ENCODE peak calls at places on chromosomes 6 and 20, in eight cellular contexts. Z is A549, S is heart right ventricle, M is SK-N-SH, O is RWPE1, P is kidney, N is lung, G is left ventricle myocardium inferior. J is an unnamed sample.

GRCh38 chr20:57779401-57780003 is 69.7 kb upstream of the PMEPA1 start:
- DNase-seq in Z (no peak), S (no peak), M (no peak), O (no peak), P (no peak), N (no peak), G (no peak), J (peak)

GRCh38 chr20:63406617-63407245 is 45.6 kb upstream of the CHRNA4 start:
- DNase-seq in Z (no peak), S (no peak), M (no peak), O (no peak), P (no peak), N (no peak), G (no peak), J (no peak)

GRCh38 chr20:35511814-35512420 is 17.5 kb downstream of the C20orf173 start:
- DNase-seq in Z (peak), S (no peak), M (peak), O (peak), P (no peak), N (no peak), G (no peak), J (no peak)

GRCh38 chr20:10115021-10115420 is 80.2 kb downstream of the ANKEF1 start:
- DNase-seq in Z (no peak), S (no peak), M (no peak), O (no peak), P (no peak), N (no peak), G (no peak), J (no peak)

GRCh38 chr6:3361312-3362037 is 95.4 kb downstream of the SLC22A23 start:
- DNase-seq in Z (no peak), S (no peak), M (no peak), O (no peak), P (no peak), N (no peak), G (no peak), J (no peak)

GRCh38 chr20:19799325-19799724 is 41.3 kb downstream of the RIN2 start:
- DNase-seq in Z (no peak), S (no peak), M (no peak), O (no peak), P (no peak), N (no peak), G (no peak), J (no peak)

GRCh38 chr6:23533954-23534725 is 591.9 kb upstream of the NRSN1 start:
- DNase-seq in Z (no peak), S (no peak), M (no peak), O (peak), P (no peak), N (no peak), G (no peak), J (no peak)

GRCh38 chr6:131027326-131027725 is 35.7 kb downstream of the EPB41L2 start:
- DNase-seq in Z (no peak), S (no peak), M (no peak), O (no peak), P (no peak), N (no peak), G (no peak), J (no peak)

GRCh38 chr6:52420668-52421358 is 671 bp downstream of the EFHC1 start:
- DNase-seq in Z (no peak), S (no peak), M (peak), O (peak), P (no peak), N (no peak), G (no peak), J (no peak)

GRCh38 chr6:104613416-104614001 is 246.2 kb downstream of the HACE1 start:
- DNase-seq in Z (no peak), S (no peak), M (no peak), O (no peak), P (no peak), N (no peak), G (no peak), J (no peak)

GRCh38 chr20:62197801-62198200 is 15.0 kb downstream of the MTG2 start:
- DNase-seq in Z (no peak), S (no peak), M (no peak), O (no peak), P (peak), N (no peak), G (no peak), J (no peak)

GRCh38 chr20:39468703-39469102 is 506.6 kb downstream of the DHX35 start:
- DNase-seq in Z (no peak), S (no peak), M (no peak), O (no peak), P (no peak), N (no peak), G (no peak), J (no peak)

GRCh38 chr6:56749632-56750151 is 107.0 kb upstream of the DST start:
- DNase-seq in Z (peak), S (no peak), M (no peak), O (peak), P (no peak), N (no peak), G (no peak), J (peak)

GRCh38 chr20:62010551-62011402 is 54.9 kb downstream of the TAF4 start:
- DNase-seq in Z (peak), S (peak), M (peak), O (peak), P (peak), N (peak), G (peak), J (no peak)

GRCh38 chr20:1894951-1895673 is at the start of gene SIRPA:
- DNase-seq in Z (peak), S (peak), M (peak), O (peak), P (peak), N (peak), G (peak), J (no peak)

GRCh38 chr20:35468671-35469334 is 13.4 kb downstream of the CEP250 start:
- DNase-seq in Z (no peak), S (no peak), M (no peak), O (no peak), P (no peak), N (no peak), G (no peak), J (no peak)

GRCh38 chr6:56644366-56644765 is 1.7 kb upstream of the DST start:
- DNase-seq in Z (no peak), S (no peak), M (no peak), O (no peak), P (no peak), N (no peak), G (no peak), J (no peak)

GRCh38 chr20:32626859-32627636 is 41.9 kb upstream of the NOL4L start:
- DNase-seq in Z (no peak), S (no peak), M (peak), O (no peak), P (no peak), N (no peak), G (no peak), J (no peak)

GRCh38 chr20:46132705-46133120 is 14.6 kb downstream of the CD40 start:
- DNase-seq in Z (peak), S (peak), M (peak), O (peak), P (peak), N (peak), G (peak), J (no peak)

GRCh38 chr6:20013485-20013884 is 176.3 kb downstream of the ID4 start:
- DNase-seq in Z (no peak), S (no peak), M (no peak), O (no peak), P (no peak), N (no peak), G (no peak), J (no peak)

GRCh38 chr20:37096415-37097039 is 730 bp upstream of the RBL1 start:
- DNase-seq in Z (no peak), S (no peak), M (no peak), O (no peak), P (no peak), N (no peak), G (no peak), J (no peak)
- H3K27ac ChIP-seq in Z (peak), S (no peak), M (peak), O (peak), P (no peak), N (no peak), G (peak), J (no peak)

GRCh38 chr6:132511159-132511835 is 1.6 kb downstream of the STX7 start:
- DNase-seq in Z (no peak), S (no peak), M (no peak), O (no peak), P (no peak), N (no peak), G (no peak), J (no peak)

GRCh38 chr6:132513821-132514545 is 1.1 kb upstream of the STX7 start:
- DNase-seq in Z (no peak), S (no peak), M (no peak), O (no peak), P (no peak), N (no peak), G (no peak), J (no peak)

GRCh38 chr6:132511836-132512230 is 1.1 kb downstream of the STX7 start:
- DNase-seq in Z (no peak), S (no peak), M (no peak), O (no peak), P (no peak), N (no peak), G (no peak), J (no peak)

GRCh38 chr6:132512638-132513632 is at the start of gene STX7:
- DNase-seq in Z (peak), S (peak), M (peak), O (peak), P (peak), N (peak), G (peak), J (peak)

DNA sequence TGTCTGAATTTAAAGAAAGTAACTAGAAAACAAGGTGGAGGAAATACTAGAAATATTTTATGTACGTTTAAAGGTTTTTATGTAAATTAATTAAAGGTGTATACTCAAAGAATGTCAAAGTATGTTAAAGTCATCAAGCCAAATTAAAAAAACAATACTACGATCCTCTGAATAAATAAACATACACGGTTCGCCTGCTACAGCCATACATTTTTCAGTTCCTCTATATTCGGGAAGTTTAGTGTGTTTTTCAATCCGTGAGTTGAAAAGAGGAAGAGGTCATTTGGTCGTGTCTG is 626 bp downstream of the STX7 start:
- DNase-seq in Z (no peak), S (no peak), M (no peak), O (no peak), P (no peak), N (no peak), G (no peak), J (no peak)
- H3K27ac ChIP-seq in Z (peak), S (peak), M (peak), O (peak), P (peak), N (peak), G (peak), J (peak)

DNA sequence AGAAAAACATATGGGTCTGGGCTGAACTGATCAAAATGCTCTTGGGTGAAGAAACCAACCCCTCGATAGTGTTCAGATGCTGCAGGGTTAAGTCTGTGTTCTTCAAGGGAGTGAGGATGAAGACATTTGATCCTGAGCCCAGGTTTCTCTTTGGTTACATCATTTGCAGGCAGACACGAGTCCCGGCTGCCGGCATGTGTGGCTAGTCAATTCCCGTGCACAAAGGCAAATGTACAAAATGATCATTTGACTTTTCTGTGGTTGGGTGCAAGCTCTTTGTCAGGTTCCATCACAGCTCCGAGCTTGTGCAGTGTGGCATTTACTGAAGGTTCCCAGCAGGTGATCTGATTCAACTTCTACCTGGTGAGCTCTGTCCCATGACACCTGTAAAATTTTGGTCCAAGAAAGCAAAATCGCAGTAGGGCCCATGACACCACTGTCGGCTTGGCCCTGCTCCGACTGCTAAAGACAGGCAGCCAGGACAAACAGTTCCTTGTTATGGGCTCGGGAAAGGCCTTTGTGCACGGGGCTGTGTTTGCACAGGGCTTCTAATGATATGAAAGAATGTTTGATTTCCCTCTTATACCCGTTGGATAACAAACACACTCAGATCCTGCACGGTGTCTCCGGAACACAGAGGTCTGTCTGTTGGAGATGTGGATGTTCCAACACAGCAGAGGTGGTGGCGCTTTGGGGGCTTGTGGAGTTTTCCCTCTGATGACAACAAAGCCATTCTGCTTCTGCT is 46.9 kb downstream of the GJA10 start:
- DNase-seq in Z (no peak), S (no peak), M (no peak), O (no peak), P (no peak), N (peak), G (no peak), J (no peak)
- H3K27ac ChIP-seq in Z (peak), S (no peak), M (no peak), O (peak), P (no peak), N (no peak), G (no peak), J (no peak)

GRCh38 chr20:47484303-47484702 is 17.4 kb upstream of the NCOA3 start:
- DNase-seq in Z (no peak), S (no peak), M (no peak), O (no peak), P (no peak), N (no peak), G (no peak), J (no peak)
- H3K27ac ChIP-seq in Z (no peak), S (no peak), M (no peak), O (no peak), P (no peak), N (no peak), G (no peak), J (no peak)

GRCh38 chr6:93787841-93788240 is 368.5 kb upstream of the EPHA7 start:
- DNase-seq in Z (no peak), S (no peak), M (no peak), O (no peak), P (no peak), N (no peak), G (no peak), J (no peak)
- H3K27ac ChIP-seq in Z (no peak), S (no peak), M (no peak), O (no peak), P (no peak), N (no peak), G (no peak), J (no peak)

DNA sequence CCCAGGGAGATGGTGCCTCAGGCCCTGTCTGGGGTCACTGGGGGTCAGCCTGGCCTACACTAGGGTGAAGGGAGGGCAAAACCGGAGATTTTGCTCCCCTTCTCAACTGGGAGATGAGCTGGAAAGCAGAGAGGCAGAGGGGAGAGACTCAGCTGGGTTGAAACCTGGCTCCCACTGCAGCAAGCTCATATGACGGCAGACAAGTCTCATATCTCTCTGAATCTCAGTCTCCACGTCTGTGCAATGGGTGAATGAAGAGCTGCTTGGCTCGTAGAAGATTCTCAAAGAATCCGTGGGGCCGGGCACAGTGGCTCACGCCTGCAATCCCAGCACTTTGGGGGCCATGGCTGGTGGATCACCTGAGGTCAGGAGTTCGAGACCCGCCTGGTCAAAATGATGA is 11.6 kb upstream of the BAK1 start:
- DNase-seq in Z (no peak), S (no peak), M (no peak), O (no peak), P (no peak), N (no peak), G (no peak), J (no peak)
- H3K27ac ChIP-seq in Z (peak), S (no peak), M (no peak), O (peak), P (peak), N (no peak), G (no peak), J (peak)

GRCh38 chr20:3981132-3981452 is 34.3 kb downstream of the RNF24 start:
- DNase-seq in Z (no peak), S (no peak), M (no peak), O (no peak), P (no peak), N (no peak), G (no peak), J (no peak)
- H3K27ac ChIP-seq in Z (peak), S (peak), M (peak), O (peak), P (no peak), N (peak), G (peak), J (peak)

GRCh38 chr20:14896569-14896968 is 559.2 kb upstream of the FLRT3 start:
- DNase-seq in Z (no peak), S (no peak), M (no peak), O (no peak), P (no peak), N (no peak), G (no peak), J (no peak)
- H3K27ac ChIP-seq in Z (no peak), S (no peak), M (no peak), O (no peak), P (no peak), N (no peak), G (no peak), J (no peak)

DNA sequence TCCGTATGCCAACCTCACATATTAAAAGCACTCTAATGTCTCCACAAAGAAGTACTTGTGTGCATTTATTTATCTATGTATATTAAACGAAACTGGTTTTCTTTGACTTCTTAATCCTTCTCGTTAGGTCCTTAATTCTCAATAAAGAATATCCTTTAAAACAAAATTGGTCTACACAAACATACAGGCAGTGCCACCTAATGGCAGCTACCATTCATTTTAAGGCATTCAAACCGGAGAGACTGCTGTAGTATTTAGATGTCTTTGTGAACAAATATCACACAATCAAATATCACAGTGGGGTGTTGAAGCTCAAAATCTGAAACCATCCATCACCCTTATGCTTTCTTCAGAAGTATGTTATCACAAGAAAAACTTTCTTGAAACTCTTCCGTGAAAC is 96.6 kb upstream of the IRAK1BP1 start:
- DNase-seq in Z (no peak), S (no peak), M (no peak), O (no peak), P (no peak), N (no peak), G (no peak), J (no peak)
- H3K27ac ChIP-seq in Z (no peak), S (no peak), M (no peak), O (no peak), P (no peak), N (no peak), G (no peak), J (no peak)

GRCh38 chr6:72953901-72954494 is 271.3 kb downstream of the KHDC1L start:
- DNase-seq in Z (no peak), S (no peak), M (no peak), O (no peak), P (no peak), N (no peak), G (no peak), J (no peak)

GRCh38 chr6:72954736-72955135 is 270.6 kb downstream of the KHDC1L start:
- DNase-seq in Z (no peak), S (no peak), M (no peak), O (no peak), P (no peak), N (no peak), G (no peak), J (no peak)

GRCh38 chr6:72950114-72950860 is 275.0 kb downstream of the KHDC1L start:
- DNase-seq in Z (peak), S (no peak), M (no peak), O (peak), P (no peak), N (no peak), G (no peak), J (no peak)

GRCh38 chr6:72955666-72956065 is 269.6 kb downstream of the KHDC1L start:
- DNase-seq in Z (no peak), S (no peak), M (no peak), O (no peak), P (no peak), N (no peak), G (no peak), J (no peak)

GRCh38 chr6:72952808-72953630 is 272.3 kb downstream of the KHDC1L start:
- DNase-seq in Z (no peak), S (no peak), M (no peak), O (peak), P (no peak), N (no peak), G (no peak), J (peak)
- H3K27ac ChIP-seq in Z (peak), S (no peak), M (peak), O (no peak), P (peak), N (no peak), G (no peak), J (peak)

J was measured in epithelial cell of prostate.